ENCODE peak calls at places on chromosome 9, in nine cellular contexts. X, W, S, C, O, T, F, G and Q are unnamed samples.
A peak's percentile ranks its signal among the peaks of the same experiment; 100 is the strongest.

GRCh38 chr9:34630402-34631154 is 1.7 kb upstream of the ARID3C start:
- DNase-seq in X (no peak), W (no peak), S (no peak), C (no peak), O (no peak), T (no peak), F (no peak), G (no peak), Q (no peak)

GRCh38 chr9:112558476-112558875 is 71.8 kb downstream of the KIAA1958 start:
- DNase-seq in X (no peak), W (no peak), S (no peak), C (no peak), O (no peak), T (no peak), F (no peak), G (no peak), Q (no peak)

GRCh38 chr9:72351538-72352453 is 13.2 kb downstream of the ZFAND5 start:
- DNase-seq in X (no peak), W (no peak), S (no peak), C (no peak), O (peak; percentile 37), T (no peak), F (no peak), G (no peak), Q (no peak)

GRCh38 chr9:89029788-89030187 is 38.5 kb downstream of the S1PR3 start:
- DNase-seq in X (no peak), W (no peak), S (no peak), C (no peak), O (no peak), T (no peak), F (no peak), G (no peak), Q (no peak)

GRCh38 chr9:124015091-124015660 is 3.6 kb downstream of the LHX2 start:
- DNase-seq in X (no peak), W (no peak), S (no peak), C (no peak), O (no peak), T (no peak), F (no peak), G (no peak), Q (no peak)

GRCh38 chr9:6931913-6932312 is 174.1 kb downstream of the KDM4C start:
- DNase-seq in X (no peak), W (peak; percentile 32), S (peak; percentile 41), C (no peak), O (no peak), T (peak; percentile 66), F (no peak), G (no peak), Q (peak; percentile 28)

GRCh38 chr9:114655689-114656088 is 1.9 kb downstream of the TEX53 start:
- DNase-seq in X (peak; percentile 27), W (no peak), S (no peak), C (no peak), O (no peak), T (no peak), F (no peak), G (no peak), Q (no peak)

GRCh38 chr9:70405808-70406445 is 8.5 kb downstream of the KLF9 start:
- DNase-seq in X (no peak), W (peak; percentile 46), S (no peak), C (no peak), O (no peak), T (no peak), F (peak; percentile 14), G (no peak), Q (no peak)

GRCh38 chr9:16884373-16884772 is 13.9 kb upstream of the BNC2 start:
- DNase-seq in X (no peak), W (no peak), S (no peak), C (no peak), O (no peak), T (no peak), F (no peak), G (no peak), Q (no peak)

GRCh38 chr9:78493166-78493742 is 196.3 kb downstream of the PSAT1 start:
- DNase-seq in X (no peak), W (no peak), S (no peak), C (no peak), O (no peak), T (no peak), F (no peak), G (no peak), Q (no peak)

GRCh38 chr9:107158321-107158720 is 124.8 kb upstream of the RAD23B start:
- DNase-seq in X (no peak), W (no peak), S (no peak), C (no peak), O (no peak), T (no peak), F (no peak), G (no peak), Q (no peak)

GRCh38 chr9:104304925-104305324 is 199.1 kb upstream of the OR13F1 start:
- DNase-seq in X (no peak), W (no peak), S (no peak), C (no peak), O (no peak), T (no peak), F (no peak), G (no peak), Q (no peak)

GRCh38 chr9:126587187-126588185 is 26.2 kb upstream of the LMX1B start:
- DNase-seq in X (no peak), W (no peak), S (no peak), C (no peak), O (peak; percentile 83), T (peak; percentile 76), F (no peak), G (peak; percentile 58), Q (no peak)

GRCh38 chr9:101311759-101312420 is 72.9 kb downstream of the BAAT start:
- DNase-seq in X (peak; percentile 61), W (no peak), S (no peak), C (no peak), O (no peak), T (no peak), F (no peak), G (no peak), Q (no peak)

GRCh38 chr9:2127486-2127885 is 112.3 kb downstream of the SMARCA2 start:
- DNase-seq in X (peak; percentile 8), W (no peak), S (no peak), C (no peak), O (no peak), T (no peak), F (no peak), G (no peak), Q (no peak)

GRCh38 chr9:20622330-20623020 is at the start of gene MLLT3:
- DNase-seq in X (peak; percentile 91), W (peak; percentile 97), S (peak; percentile 97), C (peak; percentile 87), O (peak; percentile 97), T (peak; percentile 94), F (peak; percentile 99), G (peak; percentile 97), Q (peak; percentile 95)

GRCh38 chr9:20623748-20624124 is 1.4 kb upstream of the MLLT3 start:
- DNase-seq in X (no peak), W (no peak), S (no peak), C (no peak), O (no peak), T (no peak), F (no peak), G (no peak), Q (no peak)

GRCh38 chr9:20623021-20623747 is 885 bp upstream of the MLLT3 start:
- DNase-seq in X (no peak), W (peak; percentile 61), S (peak; percentile 46), C (no peak), O (peak; percentile 26), T (peak; percentile 59), F (peak; percentile 87), G (peak; percentile 58), Q (peak; percentile 39)

GRCh38 chr9:20624201-20625002 is 2.1 kb upstream of the MLLT3 start:
- DNase-seq in X (no peak), W (peak; percentile 65), S (peak; percentile 63), C (no peak), O (peak; percentile 22), T (peak; percentile 73), F (peak; percentile 85), G (peak; percentile 52), Q (peak; percentile 65)

GRCh38 chr9:20625003-20625349 is 2.7 kb upstream of the MLLT3 start:
- DNase-seq in X (no peak), W (no peak), S (no peak), C (no peak), O (no peak), T (no peak), F (no peak), G (no peak), Q (no peak)
- H3K4me3 ChIP-seq in X (no peak overlapping the region), W (no peak overlapping the region), S (no peak overlapping the region), C (peak overlapping the region; percentile 85), O (peak overlapping the region; percentile 95), T (peak overlapping the region; percentile 95), F (no peak overlapping the region), G (peak overlapping the region; percentile 86), Q (no peak overlapping the region)

GRCh38 chr9:121331992-121332685 is 37.9 kb downstream of the STOM start:
- DNase-seq in X (no peak), W (no peak), S (no peak), C (no peak), O (no peak), T (no peak), F (no peak), G (no peak), Q (no peak)
- TF ChIP-seq CTCF in X (peak; percentile 68), W (peak; percentile 39), S (no peak), C (peak; percentile 33), O (peak; percentile 46), T (peak; percentile 34), F (no peak), G (peak; percentile 35), Q (no peak)

DNA sequence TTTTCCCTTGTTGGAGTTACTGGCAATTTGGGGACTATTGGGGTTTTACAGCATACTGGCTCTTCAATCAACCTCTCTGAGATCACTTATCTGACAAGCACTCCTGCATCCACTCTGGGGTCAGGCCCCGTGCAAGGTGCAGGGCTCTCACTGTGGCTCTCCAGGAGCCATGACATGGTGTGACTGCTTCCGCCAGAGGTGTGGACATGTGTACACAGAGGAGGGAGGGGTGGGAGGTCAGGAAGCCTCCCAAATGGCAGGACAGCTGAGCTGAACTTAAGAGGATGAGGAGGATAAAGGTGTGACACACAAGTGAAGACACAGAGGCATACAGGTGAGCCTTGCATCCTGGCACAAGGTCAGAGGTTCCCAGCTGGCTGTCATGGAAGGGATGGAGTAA is 24.3 kb downstream of the SHB start:
- DNase-seq in X (no peak), W (no peak), S (no peak), C (no peak), O (no peak), T (no peak), F (no peak), G (no peak), Q (no peak)
- H3K4me3 ChIP-seq in X (no peak overlapping the region), W (no peak overlapping the region), S (no peak overlapping the region), C (no peak overlapping the region), O (no peak overlapping the region), T (no peak overlapping the region), F (no peak overlapping the region), G (no peak overlapping the region), Q (no peak overlapping the region)

GRCh38 chr9:102832814-102833213 is 162.3 kb upstream of the CYLC2 start:
- DNase-seq in X (no peak), W (no peak), S (no peak), C (no peak), O (no peak), T (no peak), F (no peak), G (no peak), Q (no peak)
- TF ChIP-seq CTCF in X (no peak), W (no peak), S (no peak), C (no peak), O (no peak), T (no peak), F (no peak), G (no peak), Q (no peak)

GRCh38 chr9:92385001-92385400 is 19.4 kb downstream of the OGN start:
- DNase-seq in X (no peak), W (no peak), S (no peak), C (no peak), O (no peak), T (no peak), F (no peak), G (no peak), Q (no peak)
- H3K4me3 ChIP-seq in X (no peak overlapping the region), W (no peak overlapping the region), S (no peak overlapping the region), C (no peak overlapping the region), O (no peak overlapping the region), T (no peak overlapping the region), F (no peak overlapping the region), G (no peak overlapping the region), Q (no peak overlapping the region)